ENCODE peak calls at places on chromosome 13, in six cellular contexts. C is tibial artery, W is pancreas, D is adrenal gland, T is psoas muscle, P is mammary epithelial cell. F is an unnamed sample. For H3K4me1, the result is how much of the 10 kb centered on the place peaks cover.

GRCh38 chr13:88031980-88032562 is 360.9 kb downstream of the SLITRK5 start:
- DNase-seq in C (no peak), W (no peak), D (no peak), T (no peak), P (peak), F (no peak)

GRCh38 chr13:72255908-72256307 is 388.9 kb upstream of the DACH1 start:
- DNase-seq in C (no peak), W (peak), D (peak), T (no peak), P (peak), F (no peak)

GRCh38 chr13:108780706-108781105 is 151.3 kb downstream of the MYO16 start:
- DNase-seq in C (no peak), W (no peak), D (no peak), T (no peak), P (no peak), F (no peak)

GRCh38 chr13:44471686-44472085 is 98.1 kb downstream of the SERP2 start:
- DNase-seq in C (no peak), W (no peak), D (no peak), T (no peak), P (no peak), F (no peak)

GRCh38 chr13:80374453-80374852 is 33.5 kb upstream of the SPRY2 start:
- DNase-seq in C (peak), W (no peak), D (no peak), T (peak), P (no peak), F (peak)

GRCh38 chr13:42076309-42076713 is 27.9 kb downstream of the DGKH start:
- DNase-seq in C (no peak), W (no peak), D (no peak), T (no peak), P (no peak), F (no peak)

GRCh38 chr13:42094641-42095040 is 46.2 kb downstream of the DGKH start:
- DNase-seq in C (no peak), W (no peak), D (no peak), T (no peak), P (no peak), F (no peak)

GRCh38 chr13:109569938-109570711 is 216.3 kb downstream of the IRS2 start:
- DNase-seq in C (no peak), W (no peak), D (peak), T (no peak), P (no peak), F (no peak)

GRCh38 chr13:66657165-66657895 is 572.8 kb downstream of the PCDH9 start:
- DNase-seq in C (peak), W (peak), D (peak), T (peak), P (peak), F (peak)

DNA sequence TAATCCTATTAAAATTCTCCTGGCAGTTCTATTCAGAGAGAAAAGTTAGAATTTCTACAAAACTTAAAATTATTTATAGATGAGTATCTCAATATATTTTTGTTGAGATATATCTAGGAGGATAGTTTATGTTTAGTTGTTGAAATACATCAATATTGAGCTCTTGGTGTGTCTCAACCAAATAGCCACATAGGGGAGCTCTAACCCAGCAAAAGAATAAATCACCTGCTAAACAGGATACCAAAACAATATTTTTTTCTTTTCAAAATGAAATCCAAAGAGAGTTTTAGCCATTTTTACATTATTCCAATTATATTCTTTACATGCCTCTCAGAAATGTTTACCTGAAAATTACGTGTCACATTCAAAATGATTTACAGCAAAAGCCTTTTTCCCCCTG is 954.7 kb downstream of the SLITRK6 start:
- DNase-seq in C (no peak), W (no peak), D (no peak), T (no peak), P (peak), F (no peak)
- TF ChIP-seq CTCF in C (no peak), W (no peak), D (no peak), T (no peak), P (peak), F (no peak)

GRCh38 chr13:113491982-113492381 is 1.5 kb upstream of the DCUN1D2 start:
- DNase-seq in C (no peak), W (no peak), D (no peak), T (no peak), P (no peak), F (no peak)
- H3K27ac ChIP-seq in C (peak), W (no peak), D (no peak), T (peak), P (peak), F (peak)

DNA sequence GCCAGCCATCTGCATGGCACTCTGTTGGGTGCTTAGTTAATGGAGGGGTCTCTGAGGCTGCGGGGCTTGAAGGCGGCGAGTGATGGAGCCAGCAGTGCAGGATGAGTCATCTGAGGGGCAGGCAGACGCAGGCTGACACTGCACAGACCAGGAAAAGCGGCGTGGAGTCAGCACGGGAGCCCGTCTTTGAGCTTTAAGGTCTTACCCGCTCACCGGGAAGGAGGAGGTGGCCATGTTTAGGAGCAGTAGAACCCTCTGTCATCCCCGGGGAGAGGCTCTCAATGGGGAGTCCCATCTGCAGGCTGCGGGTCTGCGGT is 13.1 kb downstream of the NAXD start:
- DNase-seq in C (no peak), W (no peak), D (peak), T (no peak), P (no peak), F (no peak)
- H3K4me1 ChIP-seq in C (under half), W (under half), D (under half), T (under half), P (under half), F (under half)

GRCh38 chr13:114092468-114092867 is 40.0 kb downstream of the RASA3 start:
- DNase-seq in C (no peak), W (no peak), D (no peak), T (no peak), P (no peak), F (no peak)

GRCh38 chr13:114090476-114090875 is 41.9 kb downstream of the RASA3 start:
- DNase-seq in C (no peak), W (no peak), D (peak), T (no peak), P (no peak), F (no peak)

GRCh38 chr13:114096031-114096485 is 36.4 kb downstream of the RASA3 start:
- DNase-seq in C (peak), W (no peak), D (no peak), T (no peak), P (no peak), F (no peak)

GRCh38 chr13:114095486-114095885 is 36.9 kb downstream of the RASA3 start:
- DNase-seq in C (no peak), W (no peak), D (no peak), T (no peak), P (no peak), F (no peak)

DNA sequence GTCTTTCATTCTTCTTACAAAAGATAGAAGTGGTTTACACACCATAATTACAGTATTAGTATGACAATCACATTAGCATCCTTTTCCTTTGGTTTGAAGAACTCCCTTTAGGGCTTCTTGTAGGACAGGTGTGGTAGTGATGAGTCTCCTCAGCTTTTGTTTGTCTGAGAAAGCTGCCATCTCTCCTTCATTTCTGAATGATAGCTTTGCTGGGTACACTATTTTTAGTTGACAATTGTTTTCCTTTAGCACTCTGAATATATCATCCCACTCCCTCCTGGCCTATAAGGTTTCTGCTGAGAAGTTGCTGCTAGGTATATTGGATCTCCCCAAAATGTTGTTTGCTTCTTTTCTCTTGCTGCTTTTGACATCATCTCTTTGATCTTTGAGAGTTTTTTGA is 39.3 kb downstream of the RASA3 start:
- DNase-seq in C (no peak), W (no peak), D (no peak), T (no peak), P (no peak), F (no peak)
- TF ChIP-seq CTCF in C (no peak), W (no peak), D (no peak), T (no peak), P (no peak), F (no peak)

GRCh38 chr13:75052616-75053015 is 429.4 kb downstream of the TBC1D4 start:
- DNase-seq in C (no peak), W (no peak), D (no peak), T (no peak), P (no peak), F (no peak)
- H3K27ac ChIP-seq in C (no peak), W (no peak), D (no peak), T (no peak), P (no peak), F (no peak)

GRCh38 chr13:20823071-20823470 is 49.3 kb upstream of the EEF1AKMT1 start:
- DNase-seq in C (no peak), W (no peak), D (no peak), T (no peak), P (no peak), F (no peak)

GRCh38 chr13:20815469-20815868 is 41.7 kb upstream of the EEF1AKMT1 start:
- DNase-seq in C (no peak), W (no peak), D (no peak), T (no peak), P (no peak), F (no peak)

GRCh38 chr13:20822406-20822805 is 48.6 kb upstream of the EEF1AKMT1 start:
- DNase-seq in C (no peak), W (no peak), D (no peak), T (no peak), P (no peak), F (no peak)

GRCh38 chr13:20824762-20825161 is 51.0 kb upstream of the EEF1AKMT1 start:
- DNase-seq in C (no peak), W (no peak), D (no peak), T (no peak), P (no peak), F (no peak)

DNA sequence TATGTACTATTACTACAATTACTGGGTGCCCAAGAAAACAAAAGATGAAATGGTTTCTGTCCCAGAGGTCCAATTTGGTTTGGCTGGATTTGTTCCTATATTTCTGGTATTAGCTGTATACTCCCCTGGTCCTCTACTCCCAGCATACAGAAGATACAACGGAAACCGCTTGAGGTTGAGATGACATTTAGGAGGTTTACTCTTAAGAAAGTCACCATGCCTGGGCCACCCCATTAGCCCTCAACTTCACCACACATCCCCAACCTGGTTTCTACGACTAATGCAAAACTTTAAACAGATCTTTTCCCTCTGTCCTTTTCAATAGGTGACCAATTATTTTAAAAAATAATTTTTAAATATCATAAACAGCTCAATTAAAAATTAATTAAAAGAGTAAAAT is 46.0 kb upstream of the EEF1AKMT1 start:
- DNase-seq in C (no peak), W (no peak), D (no peak), T (no peak), P (no peak), F (no peak)
- H3K4me1 ChIP-seq in C (under half), W (under half), D (under half), T (under half), P (under half), F (under half)

F was measured in heart right ventricle.